ENCODE peak calls at places on chromosomes 2 and 18, in nine cellular contexts. R is AG04450; S is RWPE1; X is mucosa of gallbladder; G is stimulated activated CD8-positive, alpha-beta memory T cell treated with anti-CD3 and anti-CD28 coated beads, Interleukin-2, amount 100 ng/mL, for 1 hour; I is RPMI7951; F is PC-3; Z is stimulated activated CD4-positive, alpha-beta T cell treated with anti-CD3 and anti-CD28 coated beads, TNF-alpha, amount 100 ng/mL, for 1 hour; V is bronchial epithelial cell. L is an unnamed sample.

GRCh38 chr2:109352066-109352897 is 223.3 kb downstream of the SH3RF3 start:
- DNase-seq in I (no peak), F (no peak), S (no peak), X (no peak), Z (no peak), V (no peak), G (no peak), R (no peak), L (no peak)

GRCh38 chr2:85887566-85888019 is 1.2 kb downstream of the ST3GAL5 start:
- DNase-seq in Z (no peak), X (peak), G (peak), V (peak), R (no peak), I (peak), S (no peak), F (peak), L (no peak)

GRCh38 chr18:8979258-8979988 is 123.1 kb upstream of the NDUFV2 start:
- DNase-seq in I (no peak), V (no peak), Z (no peak), F (no peak), S (no peak), G (no peak), X (no peak), R (no peak), L (no peak)

GRCh38 chr18:79065802-79066201 is 3.4 kb upstream of the ATP9B start:
- DNase-seq in I (no peak), V (no peak), X (no peak), F (no peak), Z (no peak), G (no peak), R (no peak), S (no peak), L (no peak)

GRCh38 chr18:45874501-45875184 is 49.2 kb downstream of the SIGLEC15 start:
- DNase-seq in Z (no peak), G (peak), X (no peak), I (peak), R (no peak), S (no peak), F (no peak), V (no peak), L (no peak)

GRCh38 chr2:212995920-212996319 is 155.5 kb downstream of the IKZF2 start:
- DNase-seq in R (no peak), Z (no peak), I (peak), G (no peak), S (peak), F (peak), X (no peak), V (peak), L (peak)

GRCh38 chr18:55515946-55516710 is 71.9 kb downstream of the TCF4 start:
- DNase-seq in Z (no peak), X (no peak), I (peak), R (no peak), S (no peak), G (no peak), V (peak), F (peak), L (no peak)

GRCh38 chr2:117179405-117179804 is 635.1 kb upstream of the DDX18 start:
- DNase-seq in X (no peak), S (no peak), I (no peak), F (no peak), Z (no peak), G (no peak), R (no peak), V (no peak), L (no peak)

GRCh38 chr2:73293534-73294171 is at the start of gene EGR4:
- DNase-seq in R (no peak), X (peak), F (peak), I (peak), G (peak), Z (peak), S (peak), V (peak), L (no peak)

GRCh38 chr2:121999273-121999672 is 243.8 kb downstream of the TSN start:
- DNase-seq in F (peak), Z (no peak), V (peak), R (no peak), G (no peak), I (peak), X (no peak), S (no peak), L (no peak)

L was measured in AG04449.